ENCODE peak calls at places on chromosomes 11 and 22, in ten cellular contexts. One of them, this sample, is unnamed.

GRCh38 chr11:112889446-112889845 is 71.8 kb upstream of the NCAM1 start:
- DNase-seq in cardiac fibroblast: no peak
- DNase-seq in DMS53: no peak
- DNase-seq in sciatic nerve: no peak
- DNase-seq in HT1080: no peak
- DNase-seq in left ventricle myocardium superior: no peak
- DNase-seq in ureter: no peak
- DNase-seq in stimulated activated CD4-positive, alpha-beta T cell treated with anti-CD3 and anti-CD28 coated beads, Interleukin-15, amount 100 ng/mL, for 48 hours: no peak
- DNase-seq in fibroblast of pulmonary artery: no peak
- DNase-seq in adipocyte: no peak
- DNase-seq in this sample: no peak

GRCh38 chr11:17822021-17822781 is 87.6 kb downstream of the KCNC1 start:
- DNase-seq in cardiac fibroblast: peak
- DNase-seq in DMS53: no peak
- DNase-seq in sciatic nerve: no peak
- DNase-seq in HT1080: peak
- DNase-seq in left ventricle myocardium superior: peak
- DNase-seq in ureter: no peak
- DNase-seq in stimulated activated CD4-positive, alpha-beta T cell treated with anti-CD3 and anti-CD28 coated beads, Interleukin-15, amount 100 ng/mL, for 48 hours: no peak
- DNase-seq in fibroblast of pulmonary artery: peak
- DNase-seq in adipocyte: peak
- DNase-seq in this sample: no peak

GRCh38 chr22:22721681-22722309 is 77.4 kb downstream of the GGTLC2 start:
- DNase-seq in cardiac fibroblast: peak
- DNase-seq in DMS53: no peak
- DNase-seq in sciatic nerve: no peak
- DNase-seq in HT1080: peak
- DNase-seq in left ventricle myocardium superior: no peak
- DNase-seq in ureter: no peak
- DNase-seq in stimulated activated CD4-positive, alpha-beta T cell treated with anti-CD3 and anti-CD28 coated beads, Interleukin-15, amount 100 ng/mL, for 48 hours: peak
- DNase-seq in fibroblast of pulmonary artery: peak
- DNase-seq in adipocyte: peak
- DNase-seq in this sample: no peak

GRCh38 chr11:8090756-8091155 is 9.7 kb downstream of the TUB start:
- DNase-seq in cardiac fibroblast: peak
- DNase-seq in DMS53: peak
- DNase-seq in sciatic nerve: peak
- DNase-seq in HT1080: no peak
- DNase-seq in left ventricle myocardium superior: no peak
- DNase-seq in ureter: no peak
- DNase-seq in stimulated activated CD4-positive, alpha-beta T cell treated with anti-CD3 and anti-CD28 coated beads, Interleukin-15, amount 100 ng/mL, for 48 hours: peak
- DNase-seq in fibroblast of pulmonary artery: peak
- DNase-seq in adipocyte: peak
- DNase-seq in this sample: peak

GRCh38 chr11:30295178-30295885 is 27.6 kb upstream of the ARL14EP start:
- DNase-seq in cardiac fibroblast: no peak
- DNase-seq in DMS53: no peak
- DNase-seq in sciatic nerve: no peak
- DNase-seq in HT1080: no peak
- DNase-seq in left ventricle myocardium superior: no peak
- DNase-seq in ureter: no peak
- DNase-seq in stimulated activated CD4-positive, alpha-beta T cell treated with anti-CD3 and anti-CD28 coated beads, Interleukin-15, amount 100 ng/mL, for 48 hours: no peak
- DNase-seq in fibroblast of pulmonary artery: no peak
- DNase-seq in adipocyte: no peak
- DNase-seq in this sample: no peak

GRCh38 chr22:27517361-27517760 is 284.2 kb downstream of the MN1 start:
- DNase-seq in cardiac fibroblast: no peak
- DNase-seq in DMS53: no peak
- DNase-seq in sciatic nerve: no peak
- DNase-seq in HT1080: no peak
- DNase-seq in left ventricle myocardium superior: no peak
- DNase-seq in ureter: no peak
- DNase-seq in stimulated activated CD4-positive, alpha-beta T cell treated with anti-CD3 and anti-CD28 coated beads, Interleukin-15, amount 100 ng/mL, for 48 hours: no peak
- DNase-seq in fibroblast of pulmonary artery: no peak
- DNase-seq in adipocyte: no peak
- DNase-seq in this sample: no peak

GRCh38 chr22:25548866-25549464 is 15.5 kb upstream of the GRK3 start:
- DNase-seq in cardiac fibroblast: no peak
- DNase-seq in DMS53: no peak
- DNase-seq in sciatic nerve: no peak
- DNase-seq in HT1080: no peak
- DNase-seq in left ventricle myocardium superior: no peak
- DNase-seq in ureter: no peak
- DNase-seq in stimulated activated CD4-positive, alpha-beta T cell treated with anti-CD3 and anti-CD28 coated beads, Interleukin-15, amount 100 ng/mL, for 48 hours: no peak
- DNase-seq in fibroblast of pulmonary artery: no peak
- DNase-seq in adipocyte: no peak
- DNase-seq in this sample: no peak

GRCh38 chr11:87324817-87325489 is 287.2 kb downstream of the TMEM135 start:
- DNase-seq in cardiac fibroblast: no peak
- DNase-seq in DMS53: no peak
- DNase-seq in sciatic nerve: no peak
- DNase-seq in HT1080: no peak
- DNase-seq in left ventricle myocardium superior: no peak
- DNase-seq in ureter: no peak
- DNase-seq in stimulated activated CD4-positive, alpha-beta T cell treated with anti-CD3 and anti-CD28 coated beads, Interleukin-15, amount 100 ng/mL, for 48 hours: no peak
- DNase-seq in fibroblast of pulmonary artery: no peak
- DNase-seq in adipocyte: no peak
- DNase-seq in this sample: no peak

GRCh38 chr11:44010789-44011251 is 37.0 kb upstream of the ACCSL start:
- DNase-seq in cardiac fibroblast: no peak
- DNase-seq in DMS53: no peak
- DNase-seq in sciatic nerve: no peak
- DNase-seq in HT1080: no peak
- DNase-seq in left ventricle myocardium superior: no peak
- DNase-seq in ureter: no peak
- DNase-seq in stimulated activated CD4-positive, alpha-beta T cell treated with anti-CD3 and anti-CD28 coated beads, Interleukin-15, amount 100 ng/mL, for 48 hours: no peak
- DNase-seq in fibroblast of pulmonary artery: no peak
- DNase-seq in adipocyte: no peak
- DNase-seq in this sample: no peak

GRCh38 chr11:2534957-2535672 is 90.3 kb downstream of the KCNQ1 start:
- DNase-seq in cardiac fibroblast: no peak
- DNase-seq in DMS53: no peak
- DNase-seq in sciatic nerve: no peak
- DNase-seq in HT1080: no peak
- DNase-seq in left ventricle myocardium superior: peak
- DNase-seq in ureter: no peak
- DNase-seq in stimulated activated CD4-positive, alpha-beta T cell treated with anti-CD3 and anti-CD28 coated beads, Interleukin-15, amount 100 ng/mL, for 48 hours: no peak
- DNase-seq in fibroblast of pulmonary artery: no peak
- DNase-seq in adipocyte: no peak
- DNase-seq in this sample: no peak

GRCh38 chr11:3037041-3037944 is 19.9 kb downstream of the CARS1 start:
- DNase-seq in cardiac fibroblast: peak
- DNase-seq in DMS53: peak
- DNase-seq in sciatic nerve: peak
- DNase-seq in HT1080: peak
- DNase-seq in left ventricle myocardium superior: peak
- DNase-seq in ureter: peak
- DNase-seq in stimulated activated CD4-positive, alpha-beta T cell treated with anti-CD3 and anti-CD28 coated beads, Interleukin-15, amount 100 ng/mL, for 48 hours: no peak
- DNase-seq in fibroblast of pulmonary artery: peak
- DNase-seq in adipocyte: peak
- DNase-seq in this sample: peak